ENCODE peak calls at places on chromosome 19, in seven cellular contexts. U is body of pancreas, F is A549, H is heart right ventricle, Y is endodermal cell, V is HFF-Myc, C is neural progenitor cell. D is an unnamed sample.

GRCh38 chr19:6551607-6552450 is 21.0 kb downstream of the TNFSF9 start:
- DNase-seq in V (no peak), H (peak), Y (peak), F (peak), U (peak), C (peak), D (peak)

GRCh38 chr19:50778906-50779430 is 8.7 kb downstream of the GPR32 start:
- DNase-seq in H (no peak), U (no peak), F (no peak), V (no peak), Y (no peak), C (peak), D (no peak)

GRCh38 chr19:5578094-5578846 is 10.5 kb upstream of the TINCR start:
- DNase-seq in H (peak), F (peak), Y (peak), V (peak), C (peak), U (peak), D (peak)

GRCh38 chr19:33387351-33388230 is 14.1 kb downstream of the CEBPG start:
- DNase-seq in C (no peak), U (no peak), H (no peak), Y (no peak), F (no peak), V (no peak), D (no peak)

GRCh38 chr19:5119297-5119998 is 150.5 kb downstream of the KDM4B start:
- DNase-seq in H (no peak), F (no peak), U (no peak), C (no peak), V (no peak), Y (no peak), D (no peak)

GRCh38 chr19:4754248-4754647 is 30.6 kb upstream of the DPP9 start:
- DNase-seq in C (no peak), F (no peak), H (no peak), V (no peak), U (peak), Y (no peak), D (no peak)

GRCh38 chr19:29504454-29504853 is 21.3 kb upstream of the VSTM2B start:
- DNase-seq in Y (no peak), V (no peak), H (no peak), F (no peak), U (no peak), C (no peak), D (no peak)

GRCh38 chr19:19224852-19225494 is 13.2 kb downstream of the NCAN start:
- DNase-seq in V (no peak), F (peak), U (peak), H (peak), Y (peak), C (peak), D (peak)

GRCh38 chr19:18333680-18334079 is 6.7 kb upstream of the PGPEP1 start:
- DNase-seq in Y (no peak), F (no peak), H (no peak), U (no peak), V (no peak), C (no peak), D (no peak)

GRCh38 chr19:41871573-41872383 is 5.3 kb upstream of the CD79A start:
- DNase-seq in F (peak), U (peak), V (no peak), C (no peak), Y (peak), H (no peak), D (peak)

GRCh38 chr19:42246143-42246868 is 3.9 kb upstream of the GSK3A start:
- DNase-seq in U (peak), H (peak), C (peak), Y (peak), V (no peak), F (peak), D (no peak)

GRCh38 chr19:34260771-34261173 is 6.4 kb downstream of the GARRE1 start:
- DNase-seq in V (no peak), Y (peak), H (no peak), C (peak), U (no peak), F (no peak), D (no peak)

GRCh38 chr19:13814550-13814949 is 19.3 kb downstream of the ZSWIM4 start:
- DNase-seq in F (no peak), U (no peak), H (no peak), Y (peak), V (no peak), C (no peak), D (no peak)

GRCh38 chr19:3336680-3337523 is 29.5 kb upstream of the NFIC start:
- DNase-seq in C (no peak), V (no peak), U (peak), Y (no peak), H (peak), F (peak), D (no peak)

GRCh38 chr19:46718157-46718933 is 1.4 kb upstream of the PRKD2 start:
- DNase-seq in C (peak), U (peak), H (no peak), V (no peak), Y (peak), F (peak), D (peak)

GRCh38 chr19:941292-942132 is 15.7 kb downstream of the ARID3A start:
- DNase-seq in C (no peak), Y (no peak), H (no peak), F (no peak), V (no peak), U (no peak), D (no peak)

GRCh38 chr19:939439-939838 is 13.6 kb downstream of the ARID3A start:
- DNase-seq in V (no peak), Y (no peak), C (no peak), H (no peak), U (no peak), F (no peak), D (no peak)

GRCh38 chr19:942133-942645 is 16.4 kb downstream of the ARID3A start:
- DNase-seq in C (no peak), U (no peak), V (no peak), Y (no peak), H (no peak), F (no peak), D (no peak)

GRCh38 chr19:939922-940321 is 14.1 kb downstream of the ARID3A start:
- DNase-seq in H (no peak), U (no peak), V (no peak), F (no peak), Y (no peak), C (no peak), D (no peak)

GRCh38 chr19:940591-941291 is 14.9 kb downstream of the ARID3A start:
- DNase-seq in Y (no peak), H (peak), C (no peak), V (no peak), F (peak), U (peak), D (peak)
- H3K4me3 ChIP-seq in Y (no peak), H (peak), C (no peak), V (no peak), F (peak), U (no peak), D (peak)

GRCh38 chr19:55463583-55464031 is 944 bp downstream of the C19orf85 start:
- DNase-seq in V (no peak), U (no peak), F (no peak), H (peak), Y (peak), C (no peak), D (no peak)
- TF ChIP-seq CTCF in V (no peak), U (no peak), F (no peak), H (no peak), Y (no peak), C (no peak), D (no peak)

GRCh38 chr19:8210660-8211101 is 1.5 kb downstream of the CERS4 start:
- DNase-seq in Y (no peak), C (no peak), V (no peak), H (no peak), U (no peak), F (no peak), D (peak)
- H3K4me3 ChIP-seq in Y (peak), C (peak), V (no peak), H (peak), U (peak), F (no peak), D (peak)

GRCh38 chr19:11556634-11557420 is 2.2 kb downstream of the ELOF1 start:
- DNase-seq in F (no peak), V (no peak), U (no peak), Y (no peak), H (no peak), C (no peak), D (no peak)
- TF ChIP-seq CTCF in F (no peak), V (no peak), U (no peak), Y (no peak), H (no peak), C (no peak), D (no peak)

DNA sequence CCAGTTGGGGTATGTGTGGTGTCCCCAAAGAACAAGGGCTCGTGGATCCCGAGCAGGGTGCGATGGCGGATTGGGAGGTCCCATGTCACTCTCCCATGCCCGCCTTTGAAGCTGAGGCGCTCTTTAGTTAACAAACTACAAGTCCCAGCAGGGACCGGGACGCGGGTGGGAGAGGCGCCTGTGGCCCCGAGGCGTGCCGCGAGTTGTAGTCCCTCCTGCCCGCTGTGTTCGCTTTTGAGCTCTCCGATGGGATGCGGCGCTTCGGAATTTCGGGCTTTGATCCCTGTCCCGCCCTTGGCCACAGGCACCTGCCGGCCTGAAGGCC is 10.9 kb downstream of the CYTH2 start:
- DNase-seq in C (no peak), F (no peak), H (peak), V (no peak), Y (no peak), U (peak), D (no peak)
- H3K4me3 ChIP-seq in C (no peak), F (no peak), H (peak), V (peak), Y (no peak), U (peak), D (peak)

GRCh38 chr19:35754365-35755139 is 2.3 kb downstream of the HSPB6 start:
- DNase-seq in V (no peak), C (no peak), H (no peak), F (no peak), Y (no peak), U (no peak), D (no peak)
- TF ChIP-seq CTCF in V (no peak), C (no peak), H (no peak), F (no peak), Y (no peak), U (no peak), D (no peak)

DNA sequence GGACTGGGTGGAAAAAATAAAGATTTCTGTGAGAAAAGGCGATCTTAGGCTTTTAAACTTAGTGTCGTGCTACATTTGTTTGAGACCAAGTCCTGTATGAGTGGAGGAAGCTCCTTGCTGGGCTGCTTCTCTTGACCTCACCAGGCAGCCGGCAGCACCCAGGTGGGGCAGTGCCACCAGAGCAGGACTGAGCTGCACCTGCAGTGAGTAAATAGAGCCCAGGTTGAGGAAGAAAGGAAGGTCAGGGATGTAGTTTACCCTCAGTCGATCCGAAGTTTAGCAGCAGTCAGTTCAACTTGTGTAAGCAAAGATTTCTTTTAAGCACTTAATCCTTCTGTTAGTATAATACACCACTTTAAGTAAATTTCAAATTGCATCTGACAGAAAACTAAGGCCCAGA is 13.6 kb downstream of the HNRNPM start:
- DNase-seq in Y (no peak), U (peak), C (no peak), F (no peak), H (no peak), V (no peak), D (no peak)
- H3K4me3 ChIP-seq in Y (no peak), U (no peak), C (no peak), F (no peak), H (no peak), V (no peak), D (no peak)

DNA sequence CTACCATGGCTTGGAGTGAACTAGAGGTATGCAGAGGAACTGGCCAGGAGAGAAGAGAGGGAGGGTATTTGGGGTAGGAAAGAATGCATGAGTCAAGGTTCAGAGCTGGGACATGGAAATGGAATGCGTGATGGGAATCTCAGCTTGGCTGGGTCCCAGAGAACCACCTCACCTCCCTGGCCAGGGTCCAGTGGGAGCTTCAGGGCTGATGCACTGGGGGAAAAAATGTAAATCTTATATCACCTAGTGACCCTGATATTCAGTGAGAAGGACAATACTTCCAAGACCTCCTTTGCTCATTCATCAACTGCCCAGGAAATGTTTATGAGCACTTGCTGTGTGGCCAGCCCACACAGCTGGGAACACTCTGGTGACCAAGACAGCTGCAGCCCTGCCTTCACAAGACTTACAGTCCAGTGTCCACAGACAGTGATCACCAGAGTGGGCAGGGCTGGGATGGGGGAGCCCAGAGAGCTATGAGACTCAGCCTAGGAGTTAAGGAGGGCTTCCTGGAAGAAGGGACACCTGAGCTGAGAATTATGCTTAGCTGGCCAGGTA is 12.8 kb downstream of the IGSF23 start:
- DNase-seq in U (peak), V (peak), H (no peak), Y (no peak), C (no peak), F (peak), D (no peak)
- TF ChIP-seq CTCF in U (no peak), V (no peak), H (no peak), Y (no peak), C (no peak), F (no peak), D (no peak)

DNA sequence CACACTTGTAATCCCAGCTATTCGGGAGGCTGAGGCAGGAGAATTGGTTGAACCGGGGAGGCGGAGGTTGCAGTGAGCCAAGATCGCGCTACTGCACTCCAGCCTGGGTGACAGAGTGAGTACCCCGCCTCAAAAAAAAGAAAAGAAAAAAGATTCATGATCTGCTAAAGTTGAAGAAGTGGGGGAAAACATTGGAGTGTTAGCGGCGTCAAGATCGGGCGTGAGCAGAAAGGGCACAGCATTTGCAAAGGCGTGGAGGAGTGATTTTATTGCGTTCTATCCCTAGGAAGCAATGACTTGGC is 874 bp upstream of the DNM2 start:
- DNase-seq in Y (no peak), C (no peak), U (no peak), F (no peak), H (no peak), V (no peak), D (no peak)
- H3K4me3 ChIP-seq in Y (peak), C (peak), U (no peak), F (no peak), H (no peak), V (no peak), D (peak)

GRCh38 chr19:45395524-45396388 is 9.1 kb downstream of the PPP1R13L start:
- DNase-seq in U (no peak), V (no peak), C (peak), H (no peak), Y (peak), F (no peak), D (no peak)
- TF ChIP-seq CTCF in U (no peak), V (no peak), C (peak), H (no peak), Y (peak), F (no peak), D (no peak)

D was measured in GM12865.